ENCODE peak calls at places on chromosomes 12 and 14, in four cellular contexts. P is astrocyte of the cerebellum, R is mucosa of descending colon, X is fibroblast of the aortic adventitia. I is an unnamed sample.

GRCh38 chr12:95202691-95203476 is 14.4 kb downstream of the FGD6 start:
- DNase-seq in P (no peak), R (no peak), X (peak; percentile 40), I (no peak)

GRCh38 chr12:41514907-41515306 is 326.8 kb downstream of the PDZRN4 start:
- DNase-seq in P (no peak), R (no peak), X (no peak), I (no peak)

GRCh38 chr12:122979001-122979907 is 1.2 kb upstream of the ARL6IP4 start:
- DNase-seq in P (no peak), R (peak; percentile 57), X (no peak), I (no peak)

GRCh38 chr14:79567306-79567705 is 644.0 kb downstream of the DIO2 start:
- DNase-seq in P (no peak), R (no peak), X (no peak), I (no peak)

GRCh38 chr12:121905746-121906145 is 12.6 kb upstream of the CFAP251 start:
- DNase-seq in P (no peak), R (no peak), X (no peak), I (no peak)

GRCh38 chr12:20345866-20346265 is 22.5 kb upstream of the PDE3A start:
- DNase-seq in P (no peak), R (no peak), X (no peak), I (no peak)

GRCh38 chr12:92144631-92145480 is 790 bp downstream of the BTG1 start:
- DNase-seq in P (no peak), R (peak; percentile 77), X (peak; percentile 59), I (no peak)

GRCh38 chr14:51996148-51996746 is 6.9 kb downstream of the RTRAF start:
- DNase-seq in P (peak; percentile 59), R (no peak), X (peak; percentile 85), I (no peak)

GRCh38 chr12:60072911-60073310 is 477.1 kb downstream of the SLC16A7 start:
- DNase-seq in P (peak; percentile 11), R (no peak), X (peak; percentile 55), I (no peak)

GRCh38 chr12:53495903-53496751 is 3.1 kb downstream of the MAP3K12 start:
- DNase-seq in P (no peak), R (peak; percentile 66), X (peak; percentile 87), I (peak; percentile 46)

DNA sequence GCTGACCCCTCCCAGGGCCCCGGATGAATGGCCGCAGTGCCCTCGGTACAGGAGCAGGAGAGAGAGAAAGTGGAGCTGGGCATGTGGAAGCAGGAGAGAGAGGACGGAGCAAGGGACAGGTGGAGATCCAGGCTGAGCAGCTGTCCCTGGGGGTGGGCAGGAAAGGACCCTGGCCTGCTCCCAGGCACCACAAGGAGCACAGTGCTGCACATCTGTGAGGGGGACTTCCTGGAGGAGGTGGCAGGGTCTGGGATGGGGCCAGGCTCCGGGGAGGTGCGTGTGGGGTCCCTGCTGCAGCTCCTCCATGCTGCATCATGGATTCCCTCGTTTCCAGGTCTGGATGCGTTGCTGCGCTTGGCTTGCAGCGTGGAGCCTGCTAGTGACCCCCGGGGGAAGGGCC is 13.0 kb upstream of the DLK1 start:
- DNase-seq in P (no peak), R (no peak), X (no peak), I (no peak)
- H3K4me3 ChIP-seq in P (no peak overlapping the region), R (no peak overlapping the region), X (no peak overlapping the region), I (no peak overlapping the region)

DNA sequence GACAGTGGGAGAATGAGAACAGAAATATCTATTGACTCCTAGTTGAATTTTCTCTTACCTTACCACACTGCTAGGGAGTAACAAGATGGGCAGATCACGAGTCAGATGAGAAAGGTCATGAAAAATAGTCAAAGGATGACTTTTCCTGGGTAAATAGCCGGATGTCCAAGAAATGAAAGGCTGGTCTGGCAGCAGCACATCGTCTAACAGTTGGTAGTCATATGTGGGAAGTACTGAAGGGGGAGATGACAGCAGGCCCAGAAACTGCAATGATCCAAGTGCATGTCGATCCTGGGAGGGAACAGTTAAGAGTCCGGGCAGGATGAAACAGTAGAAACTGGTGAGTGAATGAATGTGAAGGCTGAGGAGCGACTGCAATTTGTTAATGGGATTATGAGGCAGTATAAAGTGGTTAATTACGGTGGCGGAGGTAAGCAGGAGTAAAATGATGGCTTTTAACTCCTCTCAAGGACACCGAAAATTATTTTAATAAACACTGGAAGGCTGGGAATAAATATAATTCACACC is 1.2 kb upstream of the ERC1 start:
- DNase-seq in P (peak; percentile 22), R (no peak), X (peak; percentile 74), I (no peak)
- TF ChIP-seq CTCF in P (peak; percentile 18), R (no peak), X (peak; percentile 28), I (no peak)

GRCh38 chr14:104744484-104744883 is 8.5 kb upstream of the SIVA1 start:
- DNase-seq in P (no peak), R (no peak), X (no peak), I (no peak)

GRCh38 chr14:104741803-104742251 is 11.1 kb upstream of the SIVA1 start:
- DNase-seq in P (no peak), R (peak; percentile 43), X (no peak), I (no peak)

GRCh38 chr14:104742586-104743455 is 10.1 kb upstream of the SIVA1 start:
- DNase-seq in P (no peak), R (peak; percentile 37), X (no peak), I (no peak)

GRCh38 chr14:104745431-104745830 is 7.5 kb upstream of the SIVA1 start:
- DNase-seq in P (no peak), R (peak; percentile 44), X (no peak), I (no peak)

GRCh38 chr14:104743461-104744380 is 9.2 kb upstream of the SIVA1 start:
- DNase-seq in P (no peak), R (peak; percentile 36), X (peak; percentile 28), I (no peak)
- H3K4me3 ChIP-seq in P (no peak overlapping the region), R (no peak overlapping the region), X (no peak overlapping the region), I (no peak overlapping the region)

DNA sequence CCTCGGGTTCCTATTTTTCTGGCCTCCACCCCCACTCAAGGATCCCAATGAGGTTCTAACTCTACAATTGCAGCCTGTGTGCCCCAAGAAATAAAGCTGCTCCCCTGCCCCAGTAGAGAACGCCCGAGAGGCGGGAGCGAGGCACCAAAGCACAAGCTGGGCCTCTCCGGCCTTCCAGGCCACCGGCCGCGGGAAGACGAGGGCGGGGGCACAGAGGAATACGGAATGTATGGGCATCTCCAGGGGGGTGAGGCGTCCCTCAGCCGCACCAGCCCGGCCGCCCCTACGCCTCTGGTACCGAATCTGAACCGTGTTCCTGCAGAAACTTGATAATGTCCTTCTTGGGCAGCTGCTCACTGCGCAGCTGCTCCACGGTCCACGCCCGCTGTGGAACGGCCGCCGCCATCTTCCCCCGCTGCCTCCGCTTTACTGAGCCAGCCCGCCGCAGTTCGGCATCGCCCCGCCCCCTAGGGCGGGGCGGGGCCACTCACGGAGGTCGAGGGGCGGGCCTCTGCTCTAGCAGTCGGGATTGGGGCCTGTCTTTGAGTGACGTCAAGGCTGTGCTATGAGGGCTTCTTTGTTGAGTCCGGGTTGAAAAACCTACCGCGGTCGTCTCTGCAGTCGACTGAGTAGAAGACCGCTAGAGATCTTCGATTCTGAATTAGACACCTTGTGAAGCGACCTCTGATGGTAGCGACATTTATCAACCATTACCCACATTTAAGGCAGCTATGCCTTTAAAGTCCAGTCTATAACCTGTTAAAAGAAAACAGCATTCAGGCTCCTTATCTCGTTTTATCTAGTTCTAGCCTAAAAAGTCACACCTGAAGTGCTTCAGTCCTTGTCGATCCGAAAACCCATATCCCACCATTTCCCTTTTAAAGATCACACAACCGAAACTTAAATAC is at the start of gene FKBP3:
- DNase-seq in P (peak; percentile 97), R (peak; percentile 96), X (peak; percentile 99), I (peak; percentile 99)
- TF ChIP-seq CTCF in P (peak; percentile 18), R (no peak), X (peak; percentile 6), I (peak; percentile 52)

GRCh38 chr12:5944053-5944452 is 1.0 kb downstream of the ANO2 start:
- DNase-seq in P (no peak), R (no peak), X (no peak), I (no peak)
- H3K4me3 ChIP-seq in P (no peak overlapping the region), R (no peak overlapping the region), X (no peak overlapping the region), I (no peak overlapping the region)

GRCh38 chr12:32476446-32476845 is 77.1 kb downstream of the FGD4 start:
- DNase-seq in P (no peak), R (no peak), X (no peak), I (no peak)

GRCh38 chr12:32478858-32479257 is 79.5 kb downstream of the FGD4 start:
- DNase-seq in P (no peak), R (no peak), X (no peak), I (no peak)

GRCh38 chr12:32477714-32478113 is 78.4 kb downstream of the FGD4 start:
- DNase-seq in P (peak; percentile 33), R (no peak), X (no peak), I (no peak)

GRCh38 chr12:32482226-32482625 is 82.9 kb downstream of the FGD4 start:
- DNase-seq in P (no peak), R (no peak), X (no peak), I (no peak)

DNA sequence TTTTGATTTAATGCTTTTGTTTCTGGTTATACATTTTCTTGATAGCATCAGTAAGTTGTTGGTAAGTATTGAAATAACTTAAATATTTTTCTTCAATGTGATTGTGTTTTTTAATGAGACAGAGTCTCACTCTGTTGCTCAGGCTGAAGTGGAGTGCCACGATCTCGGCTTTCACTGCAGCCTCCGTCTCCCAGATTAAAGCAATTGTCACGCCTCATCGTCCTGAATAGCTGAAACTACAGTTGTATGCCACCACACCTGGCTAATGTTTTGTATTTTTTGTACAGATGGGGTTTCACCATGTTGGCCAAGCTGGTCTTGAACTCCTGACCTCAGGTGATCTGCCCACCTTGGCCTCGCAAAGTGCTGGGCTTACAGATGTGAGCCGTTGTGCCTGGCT is 78.8 kb downstream of the FGD4 start:
- DNase-seq in P (no peak), R (no peak), X (no peak), I (no peak)
- TF ChIP-seq CTCF in P (no peak), R (no peak), X (no peak), I (no peak)

GRCh38 chr14:48704639-48705038 is 881.5 kb downstream of the RPS29 start:
- DNase-seq in P (no peak), R (no peak), X (no peak), I (no peak)
- H3K4me3 ChIP-seq in P (no peak overlapping the region), R (no peak overlapping the region), X (no peak overlapping the region), I (no peak overlapping the region)

I was measured in LNCaP clone FGC.